ENCODE peak calls at places on chromosomes 2 and 18, in nine cellular contexts. R is Caki2; N is activated naive CD4-positive, alpha-beta T cell; B is caudate nucleus; D is activated CD4-positive, alpha-beta T cell treated with anti-CD3 and anti-CD28 coated beads for 1 hour; Q is substantia nigra; M is posterior vena cava; G is BJ; H is left cardiac atrium. J is an unnamed sample.

GRCh38 chr18:49249523-49249922 is 210.9 kb downstream of the DYM start:
- DNase-seq in R (no peak), N (no peak), B (no peak), D (no peak), Q (no peak), M (no peak), G (peak), H (no peak), J (peak)

GRCh38 chr2:195686564-195686963 is 29.5 kb downstream of the SLC39A10 start:
- DNase-seq in R (no peak), N (no peak), B (no peak), D (no peak), Q (no peak), M (no peak), G (no peak), H (no peak), J (peak)

GRCh38 chr2:12484536-12485115 is 232.1 kb upstream of the TRIB2 start:
- DNase-seq in R (no peak), N (no peak), B (no peak), D (no peak), Q (no peak), M (no peak), G (peak), H (no peak), J (no peak)

GRCh38 chr2:66428986-66429612 is 5.8 kb upstream of the MEIS1 start:
- DNase-seq in R (peak), N (no peak), B (no peak), D (no peak), Q (no peak), M (no peak), G (no peak), H (no peak), J (peak)

GRCh38 chr18:69908838-69909237 is 38.8 kb downstream of the CD226 start:
- DNase-seq in R (no peak), N (no peak), B (no peak), D (no peak), Q (no peak), M (no peak), G (no peak), H (no peak), J (no peak)

GRCh38 chr18:35949903-35950627 is 22.4 kb upstream of the RMP24 start:
- DNase-seq in R (peak), N (peak), B (peak), D (peak), Q (peak), M (no peak), G (peak), H (peak), J (peak)

GRCh38 chr2:219073413-219074129 is 12.8 kb upstream of the IHH start:
- DNase-seq in R (peak), N (no peak), B (no peak), D (no peak), Q (no peak), M (peak), G (no peak), H (no peak), J (peak)

GRCh38 chr2:67159929-67160328 is 237.2 kb upstream of the ETAA1 start:
- DNase-seq in R (no peak), N (no peak), B (no peak), D (no peak), Q (no peak), M (no peak), G (peak), H (no peak), J (no peak)

GRCh38 chr2:48109491-48110204 is 203.3 kb upstream of the FBXO11 start:
- DNase-seq in R (no peak), N (no peak), B (no peak), D (no peak), Q (no peak), M (no peak), G (no peak), H (no peak), J (peak)

GRCh38 chr2:86062043-86062442 is 43.6 kb downstream of the POLR1A start:
- DNase-seq in R (peak), N (no peak), B (no peak), D (no peak), Q (no peak), M (no peak), G (no peak), H (no peak), J (no peak)

GRCh38 chr2:162301151-162301804 is 17.2 kb downstream of the IFIH1 start:
- DNase-seq in R (no peak), N (peak), B (no peak), D (no peak), Q (no peak), M (peak), G (no peak), H (peak), J (peak)

J was measured in Kasumi-1.